ENCODE peak calls at places on chromosomes 7 and 10, in four cellular contexts. One of them, this sample, is unnamed.

GRCh38 chr10:11106621-11107374 is 89.1 kb downstream of the CELF2 start:
- DNase-seq in esophagus squamous epithelium: no peak
- DNase-seq in cardiac muscle cell: no peak
- DNase-seq in Peyer's patch: no peak
- DNase-seq in this sample: no peak

GRCh38 chr7:128923411-128923800 is 12.9 kb upstream of the KCP start:
- DNase-seq in cardiac muscle cell: no peak
- DNase-seq in Peyer's patch: peak; percentile 21
- DNase-seq in esophagus squamous epithelium: no peak
- DNase-seq in this sample: no peak

GRCh38 chr10:61456095-61456789 is 3.1 kb upstream of the TMEM26 start:
- DNase-seq in esophagus squamous epithelium: no peak
- DNase-seq in Peyer's patch: no peak
- DNase-seq in cardiac muscle cell: peak; percentile 74
- DNase-seq in this sample: no peak

GRCh38 chr10:480928-481551 is 208.4 kb downstream of the DIP2C start:
- DNase-seq in Peyer's patch: no peak
- DNase-seq in esophagus squamous epithelium: no peak
- DNase-seq in cardiac muscle cell: peak; percentile 46
- DNase-seq in this sample: peak; percentile 35

GRCh38 chr10:62815373-62816111 is 624 bp downstream of the EGR2 start:
- DNase-seq in cardiac muscle cell: peak; percentile 36
- DNase-seq in esophagus squamous epithelium: no peak
- DNase-seq in Peyer's patch: peak; percentile 60
- DNase-seq in this sample: no peak

GRCh38 chr7:1533569-1534329 is 3.2 kb downstream of the MAFK start:
- DNase-seq in cardiac muscle cell: peak; percentile 52
- DNase-seq in esophagus squamous epithelium: no peak
- DNase-seq in Peyer's patch: peak; percentile 69
- DNase-seq in this sample: peak; percentile 93

GRCh38 chr7:29197916-29198315 is 3.3 kb downstream of the CHN2 start:
- DNase-seq in esophagus squamous epithelium: no peak
- DNase-seq in Peyer's patch: no peak
- DNase-seq in cardiac muscle cell: no peak
- DNase-seq in this sample: no peak

GRCh38 chr10:44383749-44384600 is 922 bp downstream of the CXCL12 start:
- DNase-seq in Peyer's patch: no peak
- DNase-seq in esophagus squamous epithelium: no peak
- DNase-seq in cardiac muscle cell: peak; percentile 56
- DNase-seq in this sample: peak; percentile 26

GRCh38 chr10:89773081-89773480 is 71.7 kb downstream of the KIF20B start:
- DNase-seq in Peyer's patch: no peak
- DNase-seq in esophagus squamous epithelium: no peak
- DNase-seq in cardiac muscle cell: no peak
- DNase-seq in this sample: peak; percentile 53

GRCh38 chr10:107487284-107487683 is 322.8 kb upstream of the SORCS1 start:
- DNase-seq in esophagus squamous epithelium: no peak
- DNase-seq in Peyer's patch: no peak
- DNase-seq in cardiac muscle cell: no peak
- DNase-seq in this sample: peak; percentile 44

GRCh38 chr7:132516042-132516840 is 60.0 kb downstream of the PLXNA4 start:
- DNase-seq in Peyer's patch: no peak
- DNase-seq in esophagus squamous epithelium: no peak
- DNase-seq in cardiac muscle cell: peak; percentile 61
- DNase-seq in this sample: peak; percentile 64

GRCh38 chr7:36739351-36739750 is 15.1 kb upstream of the AOAH start:
- DNase-seq in esophagus squamous epithelium: no peak
- DNase-seq in cardiac muscle cell: no peak
- DNase-seq in Peyer's patch: no peak
- DNase-seq in this sample: no peak

GRCh38 chr10:30553018-30553624 is 76.4 kb downstream of the LYZL2 start:
- DNase-seq in Peyer's patch: no peak
- DNase-seq in cardiac muscle cell: peak; percentile 59
- DNase-seq in esophagus squamous epithelium: no peak
- DNase-seq in this sample: no peak
- H3K4me3 ChIP-seq in Peyer's patch: no peak overlapping the region
- H3K4me3 ChIP-seq in cardiac muscle cell: no peak overlapping the region
- H3K4me3 ChIP-seq in esophagus squamous epithelium: no peak overlapping the region
- H3K4me3 ChIP-seq in this sample: no peak overlapping the region

GRCh38 chr10:6053816-6054581 is 8.2 kb downstream of the IL2RA start:
- DNase-seq in Peyer's patch: peak; percentile 84
- DNase-seq in cardiac muscle cell: no peak
- DNase-seq in esophagus squamous epithelium: no peak
- DNase-seq in this sample: no peak

GRCh38 chr10:6050801-6051445 is 11.2 kb downstream of the IL2RA start:
- DNase-seq in cardiac muscle cell: peak; percentile 76
- DNase-seq in esophagus squamous epithelium: peak; percentile 19
- DNase-seq in Peyer's patch: peak; percentile 74
- DNase-seq in this sample: peak; percentile 65

GRCh38 chr10:6053303-6053702 is 8.9 kb downstream of the IL2RA start:
- DNase-seq in cardiac muscle cell: no peak
- DNase-seq in Peyer's patch: no peak
- DNase-seq in esophagus squamous epithelium: no peak
- DNase-seq in this sample: no peak

GRCh38 chr10:6054884-6055283 is 7.3 kb downstream of the IL2RA start:
- DNase-seq in esophagus squamous epithelium: no peak
- DNase-seq in cardiac muscle cell: no peak
- DNase-seq in Peyer's patch: no peak
- DNase-seq in this sample: no peak

DNA sequence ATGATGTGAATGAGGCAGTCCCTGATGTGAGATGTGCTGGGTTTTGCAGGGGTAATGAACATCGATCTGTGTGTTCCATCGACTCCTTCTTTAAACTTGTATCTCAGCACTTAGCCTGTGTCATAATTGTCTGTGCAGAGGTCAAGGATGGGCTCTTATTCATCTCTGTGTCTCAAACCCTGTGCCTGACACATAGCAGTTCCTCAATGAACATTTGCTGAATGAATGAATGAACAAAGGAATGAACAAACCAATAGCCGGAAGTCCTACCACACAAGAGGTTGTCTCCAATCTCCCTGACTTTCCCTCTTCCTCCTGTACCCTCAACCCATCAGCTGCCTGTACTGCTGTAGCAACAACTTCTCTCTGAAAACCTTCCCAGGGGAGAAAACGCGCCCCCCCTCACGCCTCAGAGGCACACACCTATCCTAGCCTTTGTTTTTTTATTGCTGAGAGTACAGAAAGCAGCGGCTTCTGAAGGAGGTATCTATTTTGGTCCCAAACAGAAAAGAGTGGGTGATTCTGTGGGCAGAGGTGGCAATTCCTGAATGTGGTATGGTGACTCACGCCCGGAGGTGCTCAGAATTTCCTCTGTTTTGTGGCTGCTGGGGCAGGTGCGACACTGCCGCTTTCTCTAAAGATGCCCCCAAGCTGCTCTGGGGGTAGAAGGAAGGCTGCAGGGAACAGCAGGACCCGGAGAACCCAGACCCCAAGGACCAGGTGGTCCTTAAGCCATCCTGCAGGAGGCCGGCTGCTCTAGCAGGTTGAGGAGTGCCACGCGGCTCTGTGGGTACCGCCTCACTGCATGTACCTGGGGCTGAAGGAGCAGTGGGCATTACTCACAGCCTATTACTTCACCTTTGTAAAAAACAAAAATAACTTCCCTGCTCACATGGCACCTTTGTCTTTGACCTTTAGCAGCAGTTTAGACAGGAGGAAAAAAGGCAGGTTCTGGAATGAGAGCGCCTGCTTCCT is 9.6 kb downstream of the IL2RA start:
- DNase-seq in esophagus squamous epithelium: no peak
- DNase-seq in cardiac muscle cell: no peak
- DNase-seq in Peyer's patch: no peak
- DNase-seq in this sample: no peak
- H3K4me3 ChIP-seq in esophagus squamous epithelium: no peak overlapping the region
- H3K4me3 ChIP-seq in cardiac muscle cell: no peak overlapping the region
- H3K4me3 ChIP-seq in Peyer's patch: no peak overlapping the region
- H3K4me3 ChIP-seq in this sample: no peak overlapping the region

GRCh38 chr10:84798333-84798732 is 469.9 kb downstream of the CCSER2 start:
- DNase-seq in cardiac muscle cell: no peak
- DNase-seq in esophagus squamous epithelium: no peak
- DNase-seq in Peyer's patch: no peak
- DNase-seq in this sample: no peak

GRCh38 chr10:84805149-84805548 is 476.8 kb downstream of the CCSER2 start:
- DNase-seq in esophagus squamous epithelium: no peak
- DNase-seq in Peyer's patch: no peak
- DNase-seq in cardiac muscle cell: no peak
- DNase-seq in this sample: no peak

GRCh38 chr10:84801156-84801555 is 472.8 kb downstream of the CCSER2 start:
- DNase-seq in cardiac muscle cell: no peak
- DNase-seq in esophagus squamous epithelium: no peak
- DNase-seq in Peyer's patch: no peak
- DNase-seq in this sample: no peak
- H3K4me3 ChIP-seq in cardiac muscle cell: no peak overlapping the region
- H3K4me3 ChIP-seq in esophagus squamous epithelium: no peak overlapping the region
- H3K4me3 ChIP-seq in Peyer's patch: no peak overlapping the region
- H3K4me3 ChIP-seq in this sample: no peak overlapping the region

GRCh38 chr10:131201741-131202515 is 109.6 kb downstream of the TCERG1L start:
- DNase-seq in Peyer's patch: no peak
- DNase-seq in esophagus squamous epithelium: no peak
- DNase-seq in cardiac muscle cell: no peak
- DNase-seq in this sample: no peak

GRCh38 chr10:131200856-131201470 is 110.6 kb downstream of the TCERG1L start:
- DNase-seq in cardiac muscle cell: no peak
- DNase-seq in esophagus squamous epithelium: no peak
- DNase-seq in Peyer's patch: no peak
- DNase-seq in this sample: no peak

GRCh38 chr10:131198401-131198800 is 113.1 kb downstream of the TCERG1L start:
- DNase-seq in Peyer's patch: no peak
- DNase-seq in esophagus squamous epithelium: no peak
- DNase-seq in cardiac muscle cell: no peak
- DNase-seq in this sample: no peak

GRCh38 chr10:131198843-131199242 is 112.7 kb downstream of the TCERG1L start:
- DNase-seq in esophagus squamous epithelium: no peak
- DNase-seq in cardiac muscle cell: no peak
- DNase-seq in Peyer's patch: no peak
- DNase-seq in this sample: no peak

GRCh38 chr10:131199646-131200045 is 111.9 kb downstream of the TCERG1L start:
- DNase-seq in cardiac muscle cell: no peak
- DNase-seq in Peyer's patch: no peak
- DNase-seq in esophagus squamous epithelium: no peak
- DNase-seq in this sample: no peak
- H3K4me3 ChIP-seq in cardiac muscle cell: no peak overlapping the region
- H3K4me3 ChIP-seq in Peyer's patch: no peak overlapping the region
- H3K4me3 ChIP-seq in esophagus squamous epithelium: no peak overlapping the region
- H3K4me3 ChIP-seq in this sample: no peak overlapping the region

DNA sequence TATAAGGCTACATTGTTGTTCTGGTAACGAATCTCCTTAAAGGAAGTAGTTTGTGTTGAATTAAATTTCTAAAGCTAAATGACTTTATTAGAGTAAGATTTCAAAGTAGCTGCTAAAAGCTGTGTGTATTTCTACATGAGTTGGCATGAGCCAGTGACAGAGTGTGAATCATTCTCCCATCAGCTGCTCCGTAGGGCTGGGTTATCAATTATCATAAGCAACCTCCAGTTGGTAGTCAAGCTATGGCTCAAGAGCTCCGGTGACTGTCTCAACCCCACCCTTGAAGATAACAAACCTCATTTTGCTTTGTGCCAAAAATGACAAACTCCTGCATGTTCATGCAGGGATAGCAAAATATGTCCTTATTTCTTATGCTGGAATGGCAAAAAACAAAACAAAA is 249.6 kb downstream of the CACNA2D1 start:
- DNase-seq in esophagus squamous epithelium: no peak
- DNase-seq in Peyer's patch: no peak
- DNase-seq in cardiac muscle cell: peak; percentile 54
- DNase-seq in this sample: peak; percentile 74
- H3K4me3 ChIP-seq in esophagus squamous epithelium: no peak overlapping the region
- H3K4me3 ChIP-seq in Peyer's patch: no peak overlapping the region
- H3K4me3 ChIP-seq in cardiac muscle cell: no peak overlapping the region
- H3K4me3 ChIP-seq in this sample: no peak overlapping the region

This sample was measured in fibroblast of mammary gland.